ENCODE peak calls at places on chromosome 12, in eight cellular contexts. M, I, H, T, C, L, B and N are unnamed samples. For H3K4me1, the result is how much of the 10 kb centered on the place peaks cover.

GRCh38 chr12:96986883-96987523 is 79.9 kb downstream of the NEDD1 start:
- DNase-seq in I (no peak), M (peak), L (no peak), T (no peak), H (peak), C (no peak), B (peak), N (no peak)

GRCh38 chr12:20596036-20596435 is 99.1 kb upstream of the SLCO1C1 start:
- DNase-seq in H (no peak), M (no peak), I (no peak), B (no peak), T (no peak), C (no peak), L (no peak), N (no peak)

GRCh38 chr12:69024907-69025306 is 91.9 kb upstream of the CPM start:
- DNase-seq in T (no peak), B (no peak), C (no peak), I (no peak), M (peak), H (no peak), L (no peak), N (no peak)

GRCh38 chr12:96500686-96501085 is 11.3 kb downstream of the CFAP54 start:
- DNase-seq in B (peak), L (no peak), I (no peak), C (no peak), H (no peak), M (peak), T (no peak), N (no peak)

GRCh38 chr12:45553204-45553603 is 176.3 kb upstream of the ARID2 start:
- DNase-seq in C (no peak), I (no peak), L (no peak), T (no peak), B (no peak), H (no peak), M (peak), N (no peak)

GRCh38 chr12:88303335-88303734 is 161.2 kb downstream of the TMTC3 start:
- DNase-seq in H (no peak), I (no peak), T (no peak), L (no peak), B (no peak), C (no peak), M (no peak), N (no peak)

GRCh38 chr12:4307593-4308333 is 13.2 kb upstream of the TIGAR start:
- DNase-seq in M (peak), L (no peak), C (peak), T (peak), I (peak), H (peak), B (peak), N (peak)

GRCh38 chr12:108930155-108930554 is 50.3 kb downstream of the DAO start:
- DNase-seq in C (peak), L (no peak), B (no peak), M (no peak), T (no peak), H (no peak), I (no peak), N (no peak)

GRCh38 chr12:104825408-104825807 is 132.7 kb downstream of the SLC41A2 start:
- DNase-seq in L (no peak), M (peak), H (peak), B (peak), T (no peak), I (no peak), C (no peak), N (no peak)

GRCh38 chr12:121127501-121127900 is 5.2 kb upstream of the P2RX7 start:
- DNase-seq in H (no peak), B (no peak), I (no peak), C (no peak), L (no peak), M (no peak), T (no peak), N (no peak)

GRCh38 chr12:29427964-29428363 is 47.0 kb upstream of the ERGIC2 start:
- DNase-seq in H (peak), L (no peak), M (no peak), T (no peak), C (no peak), I (no peak), B (peak), N (no peak)

GRCh38 chr12:12691549-12691948 is 4.4 kb downstream of the GPR19 start:
- DNase-seq in H (no peak), I (no peak), C (no peak), B (no peak), M (no peak), T (no peak), L (no peak), N (no peak)

GRCh38 chr12:42023733-42024494 is 120.8 kb downstream of the GXYLT1 start:
- DNase-seq in B (peak), I (peak), M (peak), L (no peak), T (peak), C (peak), H (peak), N (peak)

GRCh38 chr12:3304436-3305135 is 186.4 kb upstream of the PRMT8 start:
- DNase-seq in C (no peak), B (peak), M (peak), L (no peak), H (no peak), I (no peak), T (peak), N (no peak)

GRCh38 chr12:7155471-7156034 is 25.4 kb downstream of the CLSTN3 start:
- DNase-seq in H (no peak), I (no peak), L (no peak), C (no peak), M (no peak), T (no peak), B (peak), N (no peak)

GRCh38 chr12:2163172-2163927 is 110.6 kb downstream of the CACNA1C start:
- DNase-seq in C (peak), I (no peak), H (no peak), M (peak), T (peak), L (no peak), B (peak), N (peak)

GRCh38 chr12:90978117-90978770 is 23.3 kb upstream of the CCER1 start:
- DNase-seq in H (no peak), T (no peak), C (no peak), M (peak), B (peak), I (no peak), L (no peak), N (no peak)

DNA sequence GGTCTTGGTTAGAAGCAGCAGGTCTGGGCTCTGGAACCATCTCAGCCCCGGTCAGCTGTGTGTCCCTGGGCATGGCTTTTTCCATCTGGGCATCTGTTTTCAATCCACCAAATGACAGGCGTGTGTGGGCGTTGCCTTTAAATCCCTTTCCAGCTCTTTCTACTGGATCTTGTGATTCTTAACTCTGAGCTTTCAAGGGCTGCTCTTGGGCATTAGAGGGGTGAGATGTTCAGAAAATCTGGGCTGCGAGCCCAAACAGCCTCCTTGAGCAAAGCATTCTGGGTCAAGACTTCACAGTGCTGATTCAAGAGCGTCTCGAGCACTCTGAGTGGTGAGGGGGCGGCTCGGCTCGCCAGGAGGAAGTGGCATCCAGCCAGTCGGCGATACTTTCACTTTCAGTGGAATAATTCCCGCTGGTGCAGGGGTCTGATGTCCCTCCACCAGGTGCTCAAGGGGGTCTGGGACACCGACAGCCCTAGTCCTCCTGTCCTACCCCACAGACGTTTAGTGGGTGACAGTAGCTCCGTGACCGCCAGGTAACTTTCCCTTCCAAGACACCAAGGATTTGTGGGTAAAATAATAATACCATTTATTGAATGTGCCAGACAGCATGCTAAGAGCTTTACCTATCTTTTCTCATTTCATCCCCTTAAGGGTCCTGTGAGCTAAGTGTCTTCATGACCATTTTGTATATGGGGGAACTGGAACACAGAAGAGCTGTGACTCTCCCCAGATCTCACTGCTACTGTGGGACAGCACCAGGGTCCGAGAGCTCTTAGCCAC is 114.0 kb downstream of the PLXNC1 start:
- DNase-seq in I (no peak), L (peak), T (peak), H (no peak), M (peak), B (peak), C (peak), N (peak)
- H3K4me3 ChIP-seq in I (no peak), L (peak), T (peak), H (no peak), M (peak), B (no peak), C (peak), N (peak)

GRCh38 chr12:112418596-112419268 is at the start of gene PTPN11:
- DNase-seq in L (peak), B (peak), I (no peak), C (peak), H (peak), T (peak), M (peak), N (peak)

GRCh38 chr12:112418248-112418595 is 525 bp upstream of the PTPN11 start:
- DNase-seq in T (no peak), C (no peak), M (peak), B (no peak), L (no peak), I (no peak), H (no peak), N (no peak)

GRCh38 chr12:112420740-112421139 is 2.0 kb downstream of the PTPN11 start:
- DNase-seq in M (no peak), I (no peak), B (no peak), T (no peak), L (no peak), H (no peak), C (no peak), N (no peak)

GRCh38 chr12:112421363-112421762 is 2.6 kb downstream of the PTPN11 start:
- DNase-seq in T (no peak), L (no peak), M (no peak), H (no peak), B (no peak), I (no peak), C (no peak), N (no peak)

GRCh38 chr12:112419269-112420133 is 754 bp downstream of the PTPN11 start:
- DNase-seq in L (no peak), M (peak), H (peak), B (peak), T (peak), I (no peak), C (peak), N (peak)
- H3K4me1 ChIP-seq in L (half or more), M (under half), H (under half), B (under half), T (under half), I (under half), C (under half), N (under half)

GRCh38 chr12:64756371-64756770 is 2.8 kb downstream of the GNS start:
- DNase-seq in L (no peak), I (no peak), M (no peak), C (no peak), H (no peak), B (no peak), T (no peak), N (no peak)

GRCh38 chr12:64753427-64753826 is 5.8 kb downstream of the GNS start:
- DNase-seq in C (no peak), H (no peak), L (no peak), B (no peak), I (no peak), T (no peak), M (no peak), N (no peak)

GRCh38 chr12:64760808-64761573 is 1.8 kb upstream of the GNS start:
- DNase-seq in C (no peak), H (no peak), M (no peak), I (no peak), T (no peak), B (no peak), L (no peak), N (no peak)

GRCh38 chr12:64759035-64759894 is at the start of gene GNS:
- DNase-seq in M (peak), L (peak), B (peak), C (peak), H (peak), I (peak), T (peak), N (peak)

DNA sequence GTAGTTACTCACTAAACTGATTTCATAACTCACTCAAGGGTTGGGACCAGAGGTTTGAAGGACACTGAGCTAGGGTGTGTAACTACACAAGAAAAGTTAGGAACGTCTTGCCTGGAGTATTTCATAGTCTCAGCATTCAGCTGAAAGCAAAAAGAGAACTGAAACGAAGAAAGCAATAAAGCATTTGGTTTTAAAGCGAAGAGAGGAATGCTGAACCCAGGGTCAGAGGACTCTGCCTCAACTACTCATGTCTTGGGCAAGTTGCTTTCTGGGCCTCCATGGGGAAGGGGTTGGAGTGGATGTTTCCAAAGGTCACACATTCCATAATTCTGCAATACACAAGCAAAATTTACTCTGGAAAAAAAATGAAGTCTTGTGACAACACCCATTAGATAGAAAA is 1.4 kb downstream of the GNS start:
- DNase-seq in L (no peak), H (no peak), T (no peak), I (no peak), M (no peak), B (no peak), C (no peak), N (no peak)
- H3K4me3 ChIP-seq in L (no peak), H (no peak), T (no peak), I (no peak), M (no peak), B (no peak), C (no peak), N (peak)

DNA sequence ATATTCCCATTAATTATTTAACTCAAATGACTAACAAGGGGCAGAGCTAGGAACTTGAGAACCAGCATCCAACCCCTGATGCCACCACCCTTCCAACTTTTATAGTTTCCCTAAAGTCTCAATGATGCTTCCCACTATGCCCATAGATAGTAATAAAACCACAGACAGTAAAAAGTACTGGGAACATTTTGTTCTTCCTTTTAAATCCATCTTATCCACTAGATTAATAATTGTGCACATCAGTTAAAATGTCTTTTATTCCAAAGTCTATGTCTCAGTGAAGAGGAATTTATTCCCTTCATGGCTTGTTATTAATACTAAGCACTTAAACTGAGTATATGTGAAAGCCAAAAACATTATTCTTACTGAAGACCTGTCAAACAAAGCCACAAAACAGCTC is 45.8 kb downstream of the SINHCAF start:
- DNase-seq in T (no peak), H (no peak), M (no peak), C (no peak), L (no peak), B (no peak), I (no peak), N (no peak)
- H3K4me1 ChIP-seq in T (under half), H (under half), M (under half), C (under half), L (under half), B (under half), I (under half), N (under half)

DNA sequence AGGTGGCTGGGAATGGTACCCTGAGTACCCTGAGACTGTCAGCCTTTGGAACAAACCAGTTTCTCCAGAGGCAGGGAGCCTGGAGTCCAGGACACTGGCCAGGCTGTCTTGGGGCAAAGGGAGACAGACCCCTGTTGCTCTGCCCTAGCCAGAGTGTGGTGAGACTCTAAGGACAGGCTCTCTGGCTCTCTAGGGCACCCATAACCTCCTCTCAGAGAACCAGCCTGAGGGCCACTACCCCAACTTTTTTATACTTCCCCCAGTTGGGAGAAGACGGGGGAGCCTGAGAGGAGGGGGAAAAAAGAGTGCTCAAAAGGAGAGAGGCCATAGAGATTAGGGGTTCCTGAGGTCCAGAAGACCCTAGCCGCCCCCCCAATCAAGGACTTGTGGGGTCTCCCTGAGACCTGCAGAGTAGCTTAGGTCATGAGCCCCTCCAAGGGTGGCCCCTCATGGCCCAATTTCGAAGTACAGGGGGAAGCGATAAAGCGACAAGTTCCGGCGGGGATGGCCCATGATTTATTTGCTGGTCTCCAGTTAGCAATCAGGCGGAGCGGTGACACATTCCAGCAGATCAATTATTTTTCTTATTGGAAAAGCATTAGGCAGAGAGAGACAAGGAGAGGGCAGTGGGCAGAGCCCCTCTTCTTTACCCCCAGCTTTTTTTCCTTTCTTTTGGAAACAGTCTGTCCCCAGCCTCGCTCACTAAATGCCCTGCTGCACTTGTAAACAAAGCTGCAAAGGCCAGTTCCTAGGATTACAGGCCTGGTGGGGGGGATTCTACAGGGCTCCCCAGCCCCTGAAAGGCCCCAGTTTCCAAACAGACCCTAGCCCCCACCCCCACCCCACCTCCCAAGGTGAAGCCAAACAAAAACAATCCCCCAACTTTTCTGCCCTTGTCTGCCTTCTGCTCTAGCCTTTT is 1.5 kb downstream of the HOXC8 start:
- DNase-seq in B (no peak), M (no peak), I (no peak), T (no peak), L (no peak), H (no peak), C (no peak), N (no peak)
- H3K4me3 ChIP-seq in B (no peak), M (no peak), I (no peak), T (no peak), L (no peak), H (no peak), C (no peak), N (no peak)

DNA sequence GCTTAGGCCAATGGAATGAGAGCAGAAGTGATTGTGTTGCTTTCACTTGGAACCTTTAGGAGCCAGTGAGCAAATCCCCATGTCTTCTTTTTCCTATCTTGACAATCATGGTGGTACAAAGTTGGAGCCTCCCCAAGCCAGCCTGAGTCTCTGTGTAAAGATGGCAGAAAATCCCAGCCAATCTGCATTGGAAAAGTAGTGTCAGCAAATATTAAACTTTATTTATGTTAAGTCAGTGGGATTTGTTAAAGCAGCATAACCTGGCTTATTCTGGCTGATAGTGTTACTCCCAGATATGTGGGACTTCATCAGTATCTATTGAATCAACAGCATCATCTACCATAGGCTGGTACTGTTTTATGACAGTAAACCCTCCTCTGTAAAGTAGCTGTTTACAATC is 2.2 kb upstream of the NUAK1 start:
- DNase-seq in I (no peak), T (no peak), B (no peak), C (no peak), M (no peak), H (no peak), L (no peak), N (no peak)
- H3K4me1 ChIP-seq in I (under half), T (under half), B (half or more), C (under half), M (under half), H (under half), L (half or more), N (under half)

GRCh38 chr12:132664206-132665148 is 22.7 kb downstream of the POLE start:
- DNase-seq in B (no peak), L (no peak), I (no peak), M (no peak), C (no peak), T (no peak), H (no peak), N (no peak)
- H3K4me3 ChIP-seq in B (no peak), L (no peak), I (no peak), M (no peak), C (no peak), T (no peak), H (no peak), N (no peak)

DNA sequence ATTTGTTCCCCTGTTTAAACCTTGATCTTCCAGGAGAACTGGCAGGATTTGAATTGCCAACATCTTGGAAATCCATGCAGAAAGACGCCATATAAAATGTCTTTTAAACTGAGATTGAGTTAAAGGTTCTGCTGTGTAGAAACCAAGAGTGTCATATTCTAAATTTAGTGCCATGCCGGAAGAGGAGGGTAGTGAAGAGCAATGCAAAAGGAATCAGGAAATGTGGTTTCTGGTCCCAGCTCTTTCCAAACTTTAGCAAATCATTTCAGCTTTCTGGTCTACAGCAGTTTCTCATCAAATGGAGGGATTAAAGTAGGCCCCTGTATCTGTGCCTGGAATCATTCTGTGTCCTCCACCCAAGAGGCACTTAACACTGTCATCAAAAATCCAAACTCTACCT is 85.7 kb downstream of the BTG1 start:
- DNase-seq in B (peak), H (no peak), L (no peak), M (peak), C (no peak), I (no peak), T (no peak), N (no peak)
- H3K4me1 ChIP-seq in B (under half), H (under half), L (under half), M (under half), C (under half), I (under half), T (under half), N (under half)

GRCh38 chr12:113208041-113208934 is 13.0 kb upstream of the TPCN1 start:
- DNase-seq in I (no peak), M (peak), H (no peak), L (peak), C (peak), B (peak), T (peak), N (no peak)
- H3K4me3 ChIP-seq in I (no peak), M (no peak), H (no peak), L (no peak), C (no peak), B (no peak), T (no peak), N (no peak)

GRCh38 chr12:92062539-92063493 is 82.8 kb downstream of the BTG1 start:
- DNase-seq in H (no peak), L (no peak), T (no peak), B (no peak), C (no peak), I (no peak), M (no peak), N (no peak)
- H3K4me1 ChIP-seq in H (under half), L (under half), T (under half), B (half or more), C (under half), I (under half), M (under half), N (under half)